ENCODE peak calls at places on chromosomes 6 and 20, in seven cellular contexts. L is transverse colon; H is CD4-positive, CD25-positive, alpha-beta regulatory T cell; J is keratinocyte; N is coronary artery; B is colonic mucosa; F is mesenchymal stem cell. D is an unnamed sample.

GRCh38 chr6:2839982-2840793 is 1.5 kb downstream of the SERPINB1 start:
- DNase-seq in B (no peak), F (no peak), N (no peak), L (no peak), H (no peak), J (no peak), D (no peak)

GRCh38 chr6:52937908-52938307 is 28.4 kb upstream of the GSTA3 start:
- DNase-seq in N (no peak), F (no peak), L (no peak), J (no peak), H (no peak), B (no peak), D (no peak)

GRCh38 chr6:80404889-80405288 is 298.4 kb downstream of the BCKDHB start:
- DNase-seq in J (no peak), L (no peak), H (no peak), B (no peak), F (no peak), N (no peak), D (no peak)

GRCh38 chr6:21900730-21901129 is 307.2 kb downstream of the SOX4 start:
- DNase-seq in N (no peak), B (no peak), F (peak; percentile 66), J (no peak), H (no peak), L (no peak), D (no peak)

GRCh38 chr6:5054427-5054873 is 30.7 kb upstream of the PPP1R3G start:
- DNase-seq in B (no peak), L (no peak), F (peak; percentile 68), J (no peak), N (no peak), H (no peak), D (no peak)

GRCh38 chr20:5714261-5715041 is 35.8 kb upstream of the SHLD1 start:
- DNase-seq in H (peak; percentile 93), J (peak; percentile 26), N (no peak), F (peak; percentile 85), B (no peak), L (no peak), D (no peak)

GRCh38 chr20:15039088-15039762 is 701.8 kb upstream of the FLRT3 start:
- DNase-seq in F (no peak), L (no peak), N (no peak), B (no peak), H (no peak), J (no peak), D (no peak)

GRCh38 chr6:116695398-116695797 is 14.4 kb downstream of the KPNA5 start:
- DNase-seq in L (no peak), B (no peak), N (no peak), H (peak; percentile 50), J (no peak), F (peak; percentile 20), D (no peak)

GRCh38 chr20:4898845-4899244 is 102.5 kb downstream of the SLC23A2 start:
- DNase-seq in B (peak; percentile 29), H (no peak), F (no peak), J (no peak), N (peak; percentile 65), L (no peak), D (no peak)

GRCh38 chr20:46802696-46803445 is 91.8 kb upstream of the EYA2 start:
- DNase-seq in J (no peak), F (no peak), B (no peak), H (no peak), L (no peak), N (no peak), D (no peak)

GRCh38 chr6:148747145-148747492 is 289 bp downstream of the UST start:
- DNase-seq in N (no peak), F (peak; percentile 66), B (peak; percentile 46), L (peak; percentile 36), J (no peak), H (no peak), D (peak; percentile 93)

GRCh38 chr20:41340327-41341055 is at the start of gene LPIN3:
- DNase-seq in L (peak; percentile 95), N (peak; percentile 91), F (peak; percentile 84), B (peak; percentile 95), H (peak; percentile 45), J (peak; percentile 84), D (peak; percentile 98)

GRCh38 chr6:47669684-47670515 is 28.5 kb upstream of the ADGRF4 start:
- DNase-seq in H (no peak), F (peak; percentile 94), B (no peak), N (no peak), L (no peak), J (peak; percentile 60), D (peak; percentile 44)

GRCh38 chr20:37920270-37920669 is 17.3 kb downstream of the VSTM2L start:
- DNase-seq in L (no peak), N (no peak), B (no peak), J (no peak), F (no peak), H (no peak), D (no peak)

GRCh38 chr6:44655368-44656342 is 268.1 kb downstream of the CDC5L start:
- DNase-seq in B (peak; percentile 69), F (peak; percentile 89), N (peak; percentile 84), L (peak; percentile 78), J (no peak), H (peak; percentile 52), D (peak; percentile 91)

GRCh38 chr6:51704932-51705540 is 382.4 kb downstream of the PKHD1 start:
- DNase-seq in N (no peak), H (no peak), F (no peak), B (no peak), J (no peak), L (no peak), D (no peak)

GRCh38 chr20:46027245-46027853 is 1.7 kb upstream of the SLC12A5 start:
- DNase-seq in F (peak; percentile 69), J (no peak), N (no peak), H (peak; percentile 41), L (no peak), B (peak; percentile 36), D (peak; percentile 96)

GRCh38 chr6:28343898-28344677 is 5.7 kb upstream of the ZKSCAN3 start:
- DNase-seq in B (no peak), L (no peak), H (no peak), J (no peak), F (no peak), N (no peak), D (no peak)

GRCh38 chr20:35451295-35451694 is 4.1 kb upstream of the CEP250 start:
- DNase-seq in L (no peak), N (no peak), H (no peak), B (peak; percentile 51), F (no peak), J (peak; percentile 94), D (no peak)

GRCh38 chr6:170262481-170263088 is 28.3 kb downstream of the DLL1 start:
- DNase-seq in F (no peak), H (no peak), L (no peak), N (no peak), B (no peak), J (no peak), D (no peak)

GRCh38 chr6:89836637-89837222 is 7.0 kb downstream of the CASP8AP2 start:
- DNase-seq in L (no peak), N (peak; percentile 43), J (no peak), B (no peak), F (no peak), H (no peak), D (no peak)

DNA sequence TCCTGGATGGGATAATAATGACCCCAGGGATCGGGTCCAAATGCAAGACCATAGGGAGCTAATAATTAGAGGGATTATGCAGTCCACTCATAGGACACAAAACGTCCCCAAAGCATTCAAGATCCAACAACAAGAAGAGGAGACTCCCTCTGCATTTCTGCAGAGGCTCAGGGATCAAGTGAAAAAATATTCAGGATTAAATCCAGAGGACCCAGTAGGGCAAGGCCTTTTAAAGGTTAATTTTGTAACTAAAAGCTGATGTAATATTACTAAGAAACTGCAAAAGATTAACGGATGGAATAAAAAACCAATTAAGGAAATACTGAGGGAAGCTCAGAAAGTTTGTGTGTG is 22.2 kb downstream of the HLA-A start:
- DNase-seq in J (no peak), H (no peak), F (no peak), L (no peak), B (no peak), N (no peak), D (no peak)
- H3K4me3 ChIP-seq in J (peak overlapping the region; percentile 69), H (peak overlapping the region; percentile 97), F (peak overlapping the region; percentile 75), L (no peak overlapping the region), B (no peak overlapping the region), N (peak overlapping the region; percentile 61), D (peak overlapping the region; percentile 60)

GRCh38 chr6:125003070-125003469 is 40.8 kb downstream of the RNF217 start:
- DNase-seq in J (no peak), B (no peak), N (no peak), F (no peak), L (no peak), H (no peak), D (no peak)
- H3K27ac ChIP-seq in J (no peak overlapping the region), B (no peak overlapping the region), N (no peak overlapping the region), F (no peak overlapping the region), L (no peak overlapping the region), H (no peak overlapping the region), D (peak overlapping the region; percentile 55)

DNA sequence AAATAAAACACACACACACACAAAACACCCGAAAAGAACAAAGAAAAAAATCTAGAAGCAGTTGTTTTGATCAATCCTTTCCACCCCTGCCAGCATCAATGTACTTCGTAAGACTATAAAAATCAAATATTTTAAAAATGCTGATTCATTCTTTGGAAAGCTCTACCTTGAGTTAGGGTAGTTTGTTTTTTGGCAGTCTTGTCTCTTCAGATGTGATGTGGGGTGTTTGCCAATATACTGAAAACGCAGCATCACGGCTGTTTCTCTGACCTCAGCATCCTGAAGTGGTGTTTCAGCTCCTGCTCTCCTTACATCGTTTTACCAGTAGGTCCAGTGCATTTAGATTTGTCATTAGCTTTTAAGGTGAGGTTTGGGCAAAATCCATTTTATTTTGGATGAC is 526.0 kb downstream of the UTRN start:
- DNase-seq in N (no peak), F (no peak), L (no peak), J (no peak), H (no peak), B (no peak), D (no peak)
- H3K4me3 ChIP-seq in N (no peak overlapping the region), F (no peak overlapping the region), L (no peak overlapping the region), J (no peak overlapping the region), H (no peak overlapping the region), B (no peak overlapping the region), D (no peak overlapping the region)

GRCh38 chr6:11231564-11232176 is 798 bp downstream of the NEDD9 start:
- DNase-seq in B (no peak), N (no peak), L (no peak), J (no peak), F (no peak), H (no peak), D (peak; percentile 77)

GRCh38 chr6:11231108-11231463 is 1.4 kb downstream of the NEDD9 start:
- DNase-seq in B (no peak), J (no peak), L (no peak), F (no peak), H (no peak), N (no peak), D (no peak)

GRCh38 chr6:11230158-11231107 is 2.0 kb downstream of the NEDD9 start:
- DNase-seq in F (peak; percentile 38), B (peak; percentile 60), J (no peak), N (no peak), L (peak; percentile 54), H (no peak), D (no peak)

GRCh38 chr6:11227698-11228097 is 4.8 kb downstream of the NEDD9 start:
- DNase-seq in N (no peak), F (no peak), B (no peak), L (no peak), J (no peak), H (no peak), D (no peak)

GRCh38 chr6:11229267-11230043 is 3.0 kb downstream of the NEDD9 start:
- DNase-seq in F (no peak), L (no peak), N (no peak), H (no peak), B (no peak), J (no peak), D (no peak)
- H3K27ac ChIP-seq in F (peak overlapping the region; percentile 20), L (peak overlapping the region; percentile 93), N (peak overlapping the region; percentile 84), H (no peak overlapping the region), B (peak overlapping the region; percentile 85), J (peak overlapping the region; percentile 97), D (peak overlapping the region; percentile 93)